ENCODE peak calls at places on chromosomes 13 and 19, in four cellular contexts. T is psoas muscle; H is CD8-positive, alpha-beta T cell; W is adrenal gland. F is an unnamed sample.
A peak's percentile ranks its signal among the peaks of the same experiment; 100 is the strongest.

GRCh38 chr13:50518791-50519201 is 324.7 kb downstream of the DLEU7 start:
- DNase-seq in H (no peak), W (no peak), T (no peak), F (no peak)

GRCh38 chr19:19446655-19447437 is 41.4 kb downstream of the GATAD2A start:
- DNase-seq in T (no peak), W (no peak), H (no peak), F (no peak)

GRCh38 chr13:53100394-53101063 is 71.9 kb downstream of the OLFM4 start:
- DNase-seq in H (no peak), T (no peak), W (no peak), F (no peak)

GRCh38 chr19:38145627-38146026 is 78.4 kb downstream of the DPF1 start:
- DNase-seq in H (no peak), T (no peak), W (no peak), F (no peak)

GRCh38 chr13:90723381-90723780 is 624.1 kb upstream of the MIR17HG start:
- DNase-seq in H (no peak), W (no peak), T (no peak), F (no peak)

GRCh38 chr19:17338440-17339078 is 1.2 kb downstream of the GTPBP3 start:
- DNase-seq in H (no peak), W (peak; percentile 45), T (no peak), F (no peak)

GRCh38 chr19:49133621-49134454 is 14.5 kb downstream of the PPFIA3 start:
- DNase-seq in H (no peak), T (no peak), W (peak; percentile 78), F (no peak)

GRCh38 chr19:16258440-16258903 is 60.8 kb downstream of the AP1M1 start:
- DNase-seq in T (peak; percentile 86), W (peak; percentile 79), H (no peak), F (no peak)

GRCh38 chr13:108342369-108343289 is 73.1 kb downstream of the TNFSF13B start:
- DNase-seq in T (no peak), W (no peak), H (no peak), F (peak; percentile 58)

GRCh38 chr19:55491546-55492360 is 3.5 kb downstream of the SSC5D start:
- DNase-seq in W (no peak), T (no peak), H (no peak), F (no peak)

GRCh38 chr19:40080289-40080688 is 10.5 kb downstream of the ZNF780A start:
- DNase-seq in H (no peak), T (no peak), W (no peak), F (no peak)

GRCh38 chr13:56988543-56988942 is 152.2 kb upstream of the PRR20A start:
- DNase-seq in W (no peak), T (no peak), H (no peak), F (peak; percentile 4)

GRCh38 chr13:99982741-99983400 is 1.3 kb downstream of the ZIC2 start:
- DNase-seq in H (no peak), T (no peak), W (no peak), F (peak; percentile 40)

GRCh38 chr13:48178126-48178525 is 54.9 kb upstream of the ITM2B start:
- DNase-seq in T (no peak), H (no peak), W (no peak), F (no peak)

GRCh38 chr19:32691291-32691951 is at the start of gene NUDT19:
- DNase-seq in W (peak; percentile 94), T (peak; percentile 93), H (peak; percentile 53), F (peak; percentile 88)

GRCh38 chr13:36712785-36713184 is 39.0 kb downstream of the SERTM1 start:
- DNase-seq in T (no peak), H (no peak), W (peak; percentile 15), F (peak; percentile 64)

GRCh38 chr13:101346942-101347728 is 69.2 kb downstream of the NALCN start:
- DNase-seq in T (no peak), H (no peak), W (no peak), F (no peak)

GRCh38 chr13:108155185-108156106 is 59.9 kb downstream of the LIG4 start:
- DNase-seq in T (no peak), W (peak; percentile 45), H (peak; percentile 20), F (peak; percentile 68)

GRCh38 chr19:49129238-49129583 is 9.9 kb downstream of the PPFIA3 start:
- DNase-seq in W (no peak), T (no peak), H (no peak), F (peak; percentile 46)

GRCh38 chr19:19711934-19712828 is 20.7 kb downstream of the ZNF14 start:
- DNase-seq in T (no peak), H (no peak), W (no peak), F (no peak)

GRCh38 chr19:18830488-18830887 is 1.3 kb upstream of the UPF1 start:
- DNase-seq in W (no peak), T (no peak), H (no peak), F (no peak)

GRCh38 chr13:92959790-92960189 is 266.8 kb upstream of the GPC6 start:
- DNase-seq in W (no peak), H (no peak), T (no peak), F (no peak)

GRCh38 chr13:54574791-54575190 is 1546.2 kb downstream of the OLFM4 start:
- DNase-seq in H (no peak), T (no peak), W (no peak), F (no peak)

GRCh38 chr13:80037505-80037888 is 303.4 kb downstream of the SPRY2 start:
- DNase-seq in W (no peak), H (no peak), T (no peak), F (no peak)

GRCh38 chr13:92355213-92355612 is 871.4 kb upstream of the GPC6 start:
- DNase-seq in T (no peak), W (no peak), H (no peak), F (peak; percentile 40)

GRCh38 chr13:44012910-44013309 is 133.2 kb downstream of the LACC1 start:
- DNase-seq in T (no peak), W (no peak), H (no peak), F (no peak)

GRCh38 chr19:32203161-32203560 is 142.2 kb upstream of the ZNF507 start:
- DNase-seq in H (no peak), W (no peak), T (no peak), F (no peak)

GRCh38 chr19:51320258-51320657 is 8.8 kb downstream of the IGLON5 start:
- DNase-seq in W (no peak), T (no peak), H (no peak), F (no peak)

GRCh38 chr13:41827507-41828213 is 133.2 kb downstream of the VWA8 start:
- DNase-seq in W (peak; percentile 71), T (no peak), H (no peak), F (peak; percentile 52)

GRCh38 chr19:45152504-45153338 is 8.1 kb downstream of the NKPD1 start:
- DNase-seq in W (peak; percentile 85), H (peak; percentile 14), T (peak; percentile 67), F (peak; percentile 77)

GRCh38 chr19:39599116-39599515 is 3.2 kb upstream of the LGALS13 start:
- DNase-seq in W (no peak), T (no peak), H (no peak), F (peak; percentile 51)

GRCh38 chr13:98340026-98340425 is 163.0 kb upstream of the RNF113B start:
- DNase-seq in W (no peak), H (no peak), T (no peak), F (no peak)

GRCh38 chr19:6674868-6675305 is 4.9 kb upstream of the TNFSF14 start:
- DNase-seq in T (peak; percentile 74), W (peak; percentile 84), H (peak; percentile 56), F (peak; percentile 91)

GRCh38 chr13:29129616-29130015 is 309.5 kb downstream of the MTUS2 start:
- DNase-seq in T (no peak), H (no peak), W (no peak), F (no peak)

GRCh38 chr19:14370169-14370998 is 10.9 kb upstream of the ADGRE5 start:
- DNase-seq in H (no peak), W (no peak), T (no peak), F (no peak)

GRCh38 chr19:14368011-14368513 is 13.2 kb upstream of the ADGRE5 start:
- DNase-seq in H (no peak), T (no peak), W (no peak), F (no peak)

GRCh38 chr19:14369399-14370168 is 11.7 kb upstream of the ADGRE5 start:
- DNase-seq in T (no peak), W (no peak), H (peak; percentile 75), F (no peak)

GRCh38 chr19:14375055-14375581 is 6.1 kb upstream of the ADGRE5 start:
- DNase-seq in W (peak; percentile 38), H (peak; percentile 71), T (peak; percentile 70), F (no peak)

DNA sequence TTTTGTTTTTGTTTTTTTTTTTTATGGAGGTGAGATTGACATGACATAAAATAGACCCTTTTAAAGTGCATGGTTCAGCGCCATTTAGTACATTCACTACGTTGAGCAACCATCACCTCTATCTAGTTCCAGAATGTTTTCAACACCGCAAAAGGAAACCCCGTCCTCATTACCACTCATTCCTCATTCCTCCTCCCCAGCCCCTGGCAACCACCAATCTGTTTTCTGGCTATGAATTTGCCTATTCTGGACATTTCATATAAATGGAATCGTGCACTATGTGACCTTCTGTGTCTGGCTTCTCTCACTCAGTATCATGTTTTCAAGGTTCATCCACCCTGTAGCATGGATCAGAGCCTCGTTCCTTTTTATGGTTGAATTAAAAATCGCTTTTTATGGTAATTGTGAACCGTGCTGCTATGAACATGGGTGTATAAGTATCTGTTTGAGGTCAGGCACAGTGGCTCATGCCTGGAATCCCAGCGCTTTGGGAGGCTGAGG is 9.9 kb upstream of the ADGRE5 start:
- DNase-seq in W (no peak), H (no peak), T (no peak), F (no peak)
- H3K27ac ChIP-seq in W (no peak overlapping the region), H (peak overlapping the region; percentile 100), T (no peak overlapping the region), F (no peak overlapping the region)

DNA sequence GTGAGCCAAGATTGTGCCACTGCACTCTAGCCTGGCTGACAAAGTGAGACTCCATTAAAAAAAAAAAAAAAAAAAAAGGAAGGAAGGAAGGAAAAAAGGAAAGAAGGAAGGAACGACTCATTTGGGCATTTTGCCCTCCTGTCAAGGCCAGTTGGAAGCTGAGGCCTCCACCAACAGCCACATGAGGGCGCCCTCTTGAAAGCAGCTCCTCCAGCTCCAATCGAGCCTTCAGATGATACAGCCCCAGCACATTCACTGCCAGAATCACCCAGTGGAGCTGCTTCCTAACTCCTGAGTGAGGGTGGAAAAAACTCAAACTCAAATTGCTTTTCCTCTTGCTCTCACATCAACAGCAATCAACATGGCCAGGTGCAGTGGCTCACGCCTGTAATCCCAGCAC is 40.9 kb downstream of the GNG7 start:
- DNase-seq in W (no peak), T (no peak), H (no peak), F (peak; percentile 41)
- TF ChIP-seq CTCF in W (no peak), T (no peak), H (no peak), F (peak; percentile 37)

GRCh38 chr19:5143471-5144411 is 174.8 kb downstream of the KDM4B start:
- DNase-seq in H (no peak), W (no peak), T (peak; percentile 48), F (no peak)
- H3K27ac ChIP-seq in H (no peak overlapping the region), W (no peak overlapping the region), T (no peak overlapping the region), F (no peak overlapping the region)

GRCh38 chr19:3618811-3619630 is 7.6 kb downstream of the CACTIN start:
- DNase-seq in W (no peak), T (no peak), H (no peak), F (no peak)
- TF ChIP-seq CTCF in W (no peak), T (no peak), H (peak; percentile 4), F (peak; percentile 15)

F was measured in A673.